ENCODE peak calls at places on chromosomes 1 and 21, in six cellular contexts. D, K, J, N, X and F are unnamed samples.

GRCh38 chr21:39180429-39181019 is 2.7 kb downstream of the PSMG1 start:
- DNase-seq in X (no peak), J (no peak), D (no peak), N (no peak), K (no peak), F (no peak)

GRCh38 chr1:215523128-215523861 is 43.8 kb upstream of the KCTD3 start:
- DNase-seq in J (no peak), X (no peak), D (no peak), N (no peak), K (no peak), F (no peak)

GRCh38 chr21:32412998-32413504 is 545 bp downstream of the EVA1C start:
- DNase-seq in N (no peak), K (no peak), X (no peak), D (no peak), J (no peak), F (no peak)

GRCh38 chr1:220491891-220492290 is 36.0 kb upstream of the MARK1 start:
- DNase-seq in D (no peak), N (no peak), J (no peak), X (no peak), K (no peak), F (no peak)

GRCh38 chr1:152582647-152583046 is 2.3 kb upstream of the LCE3D start:
- DNase-seq in J (no peak), D (no peak), K (no peak), X (no peak), N (no peak), F (peak; percentile 59)

GRCh38 chr1:204150702-204151561 is 912 bp downstream of the ETNK2 start:
- DNase-seq in D (no peak), K (no peak), X (no peak), J (no peak), N (no peak), F (no peak)

GRCh38 chr1:39872698-39873097 is 10.6 kb downstream of the TRIT1 start:
- DNase-seq in X (no peak), D (no peak), N (no peak), J (no peak), K (no peak), F (no peak)

GRCh38 chr1:48018799-48019198 is 21.6 kb upstream of the TRABD2B start:
- DNase-seq in D (no peak), N (no peak), K (no peak), J (no peak), X (no peak), F (no peak)

GRCh38 chr1:23392125-23392855 is 22.7 kb upstream of the ZNF436 start:
- DNase-seq in N (no peak), X (no peak), J (no peak), D (no peak), K (no peak), F (no peak)

GRCh38 chr1:11598461-11598860 is 55.8 kb downstream of the FBXO2 start:
- DNase-seq in J (no peak), N (no peak), K (no peak), D (no peak), X (no peak), F (no peak)

GRCh38 chr1:162538815-162539431 is 22.6 kb upstream of the UAP1 start:
- DNase-seq in D (peak; percentile 75), X (no peak), N (no peak), K (peak; percentile 26), J (no peak), F (peak; percentile 76)

GRCh38 chr1:103953386-103953785 is 203.7 kb downstream of the AMY1C start:
- DNase-seq in K (no peak), J (no peak), N (no peak), D (no peak), X (no peak), F (no peak)

GRCh38 chr21:27023186-27023585 is 56.3 kb upstream of the ADAMTS5 start:
- DNase-seq in D (no peak), X (no peak), K (no peak), N (no peak), J (no peak), F (no peak)